ENCODE peak calls at places on chromosomes 2 and 18, in five cellular contexts. O is body of pancreas, K is mammary epithelial cell, E is heart right ventricle, V is esophagus squamous epithelium. U is an unnamed sample.

GRCh38 chr2:8644605-8645175 is 37.2 kb upstream of the ID2 start:
- DNase-seq in E (peak), K (no peak), O (peak), V (no peak), U (no peak)

GRCh38 chr2:127771756-127772155 is 39.2 kb downstream of the WDR33 start:
- DNase-seq in V (no peak), E (no peak), K (peak), O (no peak), U (peak)

GRCh38 chr2:98346259-98347236 is at the start of gene CNGA3:
- DNase-seq in K (peak), E (no peak), O (no peak), V (no peak), U (no peak)

GRCh38 chr18:78830826-78831225 is 148.8 kb upstream of the SALL3 start:
- DNase-seq in O (no peak), K (no peak), V (no peak), E (no peak), U (no peak)

GRCh38 chr2:68745006-68745405 is 10.4 kb downstream of the ARHGAP25 start:
- DNase-seq in O (no peak), K (no peak), E (no peak), V (no peak), U (no peak)

GRCh38 chr2:143878131-143878530 is 641.8 kb downstream of the ZEB2 start:
- DNase-seq in K (no peak), E (no peak), V (no peak), O (no peak), U (no peak)

GRCh38 chr2:236273126-236273525 is 8.9 kb upstream of the ASB18 start:
- DNase-seq in K (no peak), V (no peak), E (no peak), O (no peak), U (no peak)

GRCh38 chr18:74521068-74521725 is 13.1 kb upstream of the CNDP1 start:
- DNase-seq in O (no peak), V (no peak), K (no peak), E (no peak), U (no peak)

GRCh38 chr2:98828793-98829371 is 98.0 kb upstream of the MGAT4A start:
- DNase-seq in E (no peak), V (no peak), O (no peak), K (peak), U (no peak)

GRCh38 chr2:71939588-71940535 is 207.8 kb downstream of the CYP26B1 start:
- DNase-seq in E (no peak), V (no peak), K (no peak), O (no peak), U (no peak)

GRCh38 chr2:55168221-55169154 is 63.6 kb downstream of the CLHC1 start:
- DNase-seq in E (peak), O (peak), K (peak), V (no peak), U (no peak)

GRCh38 chr2:44358498-44358897 is 2.8 kb downstream of the PREPL start:
- DNase-seq in K (peak), O (peak), V (no peak), E (peak), U (no peak)

GRCh38 chr2:98868548-98869271 is 67.3 kb downstream of the CRACDL start:
- DNase-seq in E (no peak), K (no peak), V (no peak), O (peak), U (no peak)

GRCh38 chr18:261398-262073 is 6.3 kb downstream of the THOC1 start:
- DNase-seq in K (no peak), V (no peak), O (no peak), E (no peak), U (no peak)

GRCh38 chr18:23143871-23144270 is 8.6 kb downstream of the CABLES1 start:
- DNase-seq in K (no peak), E (no peak), V (no peak), O (no peak), U (no peak)
- H3K27ac ChIP-seq in K (no peak), E (no peak), V (peak), O (no peak), U (no peak)

GRCh38 chr2:121356058-121356640 is 71.1 kb upstream of the TFCP2L1 start:
- DNase-seq in O (peak), V (no peak), K (peak), E (no peak), U (no peak)
- TF ChIP-seq CTCF in O (peak), V (peak), K (peak), E (peak), U (peak)

DNA sequence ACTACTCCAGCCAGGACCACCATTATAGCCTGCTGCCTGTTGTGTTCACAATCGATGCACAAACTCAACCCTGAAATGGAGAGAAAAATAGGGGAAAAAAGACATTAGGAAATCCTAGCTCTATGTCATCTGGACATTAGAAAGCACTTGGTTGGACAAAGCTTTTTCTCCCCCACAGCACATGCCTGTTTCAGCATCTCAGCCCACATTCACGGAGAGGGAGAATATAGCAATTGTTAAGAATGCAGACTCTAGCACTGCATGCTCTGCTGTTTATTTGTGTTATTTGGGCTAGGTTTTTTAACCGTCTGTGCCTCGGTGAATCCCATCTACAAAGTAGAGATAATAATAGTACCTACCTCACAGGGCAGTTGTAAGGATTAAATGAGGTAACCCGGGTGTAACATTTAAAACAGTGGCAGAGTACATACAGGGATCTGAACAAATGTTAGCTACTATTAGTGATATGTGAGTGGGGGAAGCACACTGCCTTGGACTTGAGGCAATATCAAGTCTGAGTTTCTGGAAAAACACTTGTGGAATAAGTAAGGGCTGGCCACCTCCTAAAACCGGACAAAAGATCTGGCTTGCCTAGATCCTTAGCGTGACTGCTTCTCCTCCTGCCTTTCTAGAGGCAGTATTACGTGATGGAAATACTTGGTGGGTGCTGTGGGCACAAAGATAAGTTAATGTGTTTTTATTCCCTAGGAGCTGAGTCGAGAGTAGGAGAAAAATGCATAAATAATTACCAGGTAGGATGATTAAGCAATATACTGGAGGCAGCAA is 1.1 kb upstream of the PPP1CB start:
- DNase-seq in V (no peak), O (peak), K (peak), E (peak), U (no peak)
- H3K4me3 ChIP-seq in V (peak), O (no peak), K (peak), E (peak), U (peak)

DNA sequence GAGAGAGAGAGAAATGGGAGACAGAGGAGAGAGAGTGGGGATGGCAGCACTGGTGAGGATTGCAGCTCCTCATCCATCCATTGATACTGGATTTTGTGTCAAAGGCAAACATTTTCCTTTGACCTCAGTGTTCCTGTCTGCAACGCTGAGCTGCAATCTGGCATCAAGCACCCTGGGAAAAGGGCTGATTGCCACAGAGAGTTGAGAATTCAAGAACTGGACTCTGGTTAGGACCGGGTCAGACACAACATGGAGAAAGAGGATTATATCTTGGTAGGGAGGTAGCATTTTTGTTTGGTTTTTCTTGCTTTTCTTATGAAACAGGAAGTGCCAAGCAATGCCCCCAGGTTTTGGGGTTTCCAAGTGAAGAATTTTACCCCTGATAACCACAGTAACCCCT is 81.9 kb upstream of the PKDCC start:
- DNase-seq in E (no peak), K (no peak), O (peak), V (no peak), U (no peak)
- H3K27ac ChIP-seq in E (no peak), K (no peak), O (no peak), V (peak), U (peak)

DNA sequence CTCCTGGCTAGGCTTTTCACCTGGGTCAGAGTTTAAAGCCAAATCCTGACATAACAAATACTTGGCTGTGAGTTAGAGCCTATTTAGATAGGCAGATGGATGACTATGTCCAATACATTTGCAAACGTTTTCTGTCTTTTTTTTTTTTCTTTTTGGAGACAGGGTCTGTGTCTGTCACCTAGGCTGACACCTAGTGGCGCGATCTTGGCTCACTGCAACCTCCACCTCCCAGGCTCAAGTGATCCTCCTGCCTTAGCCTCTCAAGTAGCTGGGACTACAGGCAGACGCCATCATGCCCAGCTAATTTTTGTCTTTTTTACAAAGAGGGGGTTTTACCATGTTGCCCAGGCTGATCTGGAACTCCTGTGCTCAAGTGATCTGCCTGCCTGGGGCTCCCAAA is 124.8 kb downstream of the DYM start:
- DNase-seq in E (no peak), K (no peak), O (no peak), V (no peak), U (no peak)
- TF ChIP-seq CTCF in E (no peak), K (no peak), O (no peak), V (no peak), U (no peak)

GRCh38 chr2:237689569-237690131 is 62.3 kb downstream of the LRRFIP1 start:
- DNase-seq in E (no peak), K (no peak), O (no peak), V (no peak), U (no peak)
- H3K4me3 ChIP-seq in E (no peak), K (no peak), O (no peak), V (no peak), U (no peak)

GRCh38 chr2:176991421-176991820 is 221.2 kb upstream of the HNRNPA3 start:
- DNase-seq in V (no peak), K (no peak), E (no peak), O (no peak), U (no peak)
- H3K27ac ChIP-seq in V (no peak), K (no peak), E (no peak), O (no peak), U (no peak)

GRCh38 chr18:13525381-13526029 is 200.9 kb downstream of the FAM210A start:
- DNase-seq in V (no peak), O (no peak), K (no peak), E (no peak), U (no peak)
- TF ChIP-seq CTCF in V (no peak), O (no peak), K (no peak), E (no peak), U (no peak)

DNA sequence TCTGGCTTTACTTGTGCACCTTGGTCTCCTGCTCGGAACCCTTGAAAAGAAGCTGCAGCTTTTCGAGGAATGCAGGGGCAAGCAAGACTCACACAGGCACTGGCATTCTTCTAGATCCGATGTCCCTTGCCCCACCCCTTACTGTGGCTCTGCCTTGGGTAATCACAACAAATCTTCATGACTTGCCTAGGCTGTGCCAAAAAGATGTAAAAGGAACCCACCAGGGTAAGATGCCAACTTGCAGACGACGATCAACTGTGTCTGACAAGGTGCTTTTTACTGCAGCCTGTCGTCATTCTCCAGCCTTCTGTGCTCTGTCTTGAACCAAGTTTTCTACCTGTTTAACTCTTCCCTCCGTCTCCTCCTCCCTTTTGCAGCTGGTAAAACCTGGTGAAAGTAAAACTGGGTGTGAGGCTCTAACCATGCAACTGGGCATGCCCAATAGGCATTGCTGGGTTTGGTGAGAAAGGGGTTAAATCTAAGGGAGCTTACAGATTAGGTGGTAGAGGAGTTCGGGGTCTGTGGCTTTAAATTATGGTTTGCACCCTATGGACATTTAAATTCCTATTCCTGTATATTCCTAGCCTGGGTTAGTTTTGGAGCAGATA is 920 bp upstream of the NRXN1 start:
- DNase-seq in E (no peak), K (no peak), V (no peak), O (no peak), U (no peak)
- H3K4me3 ChIP-seq in E (no peak), K (no peak), V (no peak), O (no peak), U (no peak)

DNA sequence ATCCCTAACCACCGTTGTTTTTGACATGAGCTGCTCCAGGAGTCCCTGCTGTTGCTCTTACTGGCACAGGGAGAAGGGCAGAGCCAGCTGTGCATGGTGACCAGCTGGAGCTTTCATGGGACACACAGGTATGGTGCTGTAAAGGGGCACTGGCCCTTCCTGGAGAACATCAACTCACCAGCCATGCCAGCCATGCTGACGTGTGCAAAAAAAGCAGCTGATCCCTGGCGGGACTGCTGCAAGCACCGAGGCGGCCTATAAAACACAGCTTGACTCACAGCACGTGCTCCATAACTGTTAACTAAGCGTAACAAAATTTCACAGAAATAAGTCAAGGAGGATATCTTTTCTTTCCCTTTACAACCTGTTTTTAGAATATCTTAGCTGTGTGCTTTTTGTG is 165.1 kb downstream of the TMEM163 start:
- DNase-seq in E (no peak), V (no peak), K (no peak), O (no peak), U (no peak)
- H3K27ac ChIP-seq in E (no peak), V (no peak), K (no peak), O (no peak), U (no peak)